ENCODE peak calls at places on chromosomes 3 and 15, in five cellular contexts. A is endothelial cell of umbilical vein; Q is OCI-LY7; U is MM.1S; J is activated CD8-positive, alpha-beta T cell treated with anti-CD3 and anti-CD28 coated beads for 36 hours. Z is an unnamed sample.

GRCh38 chr3:110944782-110945181 is 126.8 kb upstream of the NECTIN3 start:
- DNase-seq in Q (no peak), A (no peak), U (no peak), J (no peak), Z (no peak)

GRCh38 chr3:148178508-148178907 is 519.2 kb upstream of the AGTR1 start:
- DNase-seq in A (peak), U (no peak), J (no peak), Q (no peak), Z (no peak)

GRCh38 chr15:76200641-76201105 is 110.6 kb downstream of the ETFA start:
- DNase-seq in Q (no peak), J (no peak), U (no peak), A (no peak), Z (no peak)

GRCh38 chr3:53721187-53721946 is 124.9 kb downstream of the CHDH start:
- DNase-seq in Q (no peak), U (no peak), A (no peak), J (peak), Z (no peak)

GRCh38 chr15:95644476-95644875 is 686.0 kb upstream of the NR2F2 start:
- DNase-seq in A (no peak), Q (no peak), J (no peak), U (no peak), Z (no peak)

GRCh38 chr15:85380860-85381535 is 595 bp downstream of the AKAP13 start:
- DNase-seq in J (peak), U (peak), A (peak), Q (peak), Z (peak)

GRCh38 chr3:33071946-33072345 is 25.0 kb downstream of the GLB1 start:
- DNase-seq in A (no peak), Q (no peak), J (no peak), U (peak), Z (no peak)

GRCh38 chr3:109275702-109276293 is 40.5 kb downstream of the DPPA2 start:
- DNase-seq in U (peak), Q (no peak), J (peak), A (peak), Z (peak)

GRCh38 chr3:170941551-170941950 is 33.1 kb upstream of the EIF5A2 start:
- DNase-seq in U (no peak), A (peak), J (no peak), Q (no peak), Z (no peak)

GRCh38 chr3:126969586-126969985 is 13.3 kb upstream of the PLXNA1 start:
- DNase-seq in Q (no peak), U (no peak), J (no peak), A (no peak), Z (no peak)

GRCh38 chr3:138879541-138880380 is 45.0 kb upstream of the PIK3CB start:
- DNase-seq in Q (no peak), J (no peak), A (no peak), U (no peak), Z (no peak)

GRCh38 chr3:188090626-188091309 is 63.2 kb upstream of the LPP start:
- DNase-seq in A (no peak), U (peak), Q (no peak), J (no peak), Z (no peak)

GRCh38 chr3:137020888-137021287 is 63.1 kb downstream of the IL20RB start:
- DNase-seq in A (no peak), J (no peak), U (no peak), Q (no peak), Z (no peak)

GRCh38 chr3:64431717-64432116 is 206.5 kb upstream of the PRICKLE2 start:
- DNase-seq in U (no peak), A (no peak), J (no peak), Q (no peak), Z (no peak)

GRCh38 chr3:186990878-186991308 is 60.6 kb downstream of the ST6GAL1 start:
- DNase-seq in U (no peak), A (no peak), J (no peak), Q (no peak), Z (no peak)

GRCh38 chr3:121995190-121996137 is 26.6 kb downstream of the ILDR1 start:
- DNase-seq in Q (peak), U (peak), A (peak), J (peak), Z (peak)

GRCh38 chr15:94856267-94856854 is 625.0 kb downstream of the MCTP2 start:
- DNase-seq in A (no peak), U (no peak), Q (no peak), J (no peak), Z (no peak)

GRCh38 chr3:21638488-21638887 is 112.5 kb downstream of the ZNF385D start:
- DNase-seq in Q (no peak), J (no peak), U (no peak), A (no peak), Z (no peak)

GRCh38 chr15:79329186-79329611 is 18.3 kb downstream of the TMED3 start:
- DNase-seq in A (peak), J (no peak), Q (no peak), U (no peak), Z (no peak)

GRCh38 chr3:194443911-194444310 is 42.9 kb downstream of the ATP13A3 start:
- DNase-seq in A (no peak), J (no peak), U (no peak), Q (no peak), Z (no peak)

GRCh38 chr15:50135123-50135541 is 16.1 kb upstream of the ATP8B4 start:
- DNase-seq in J (peak), U (no peak), Q (no peak), A (no peak), Z (no peak)

GRCh38 chr15:67815036-67815592 is 10.2 kb upstream of the SKOR1 start:
- DNase-seq in Q (no peak), J (no peak), A (no peak), U (no peak), Z (no peak)

GRCh38 chr3:165404357-165405042 is 208.3 kb upstream of the SLITRK3 start:
- DNase-seq in J (no peak), U (no peak), Q (no peak), A (no peak), Z (no peak)

GRCh38 chr3:45482829-45483228 is 94.5 kb downstream of the LARS2 start:
- DNase-seq in U (no peak), A (no peak), Q (no peak), J (no peak), Z (no peak)

GRCh38 chr3:57179580-57180410 is 14.6 kb upstream of the IL17RD start:
- DNase-seq in Q (peak), U (peak), A (peak), J (no peak), Z (no peak)

GRCh38 chr3:149534671-149535394 is 60.3 kb downstream of the TM4SF4 start:
- DNase-seq in Q (no peak), J (no peak), U (no peak), A (no peak), Z (no peak)

GRCh38 chr3:138935864-138936762 is 10.8 kb downstream of the FOXL2 start:
- DNase-seq in J (peak), U (peak), A (peak), Q (peak), Z (peak)

GRCh38 chr3:136196064-136196400 is at the start of gene MSL2:
- DNase-seq in J (no peak), A (no peak), U (no peak), Q (no peak), Z (no peak)

GRCh38 chr3:128269796-128270195 is 116.5 kb downstream of the EEFSEC start:
- DNase-seq in Q (no peak), U (no peak), J (no peak), A (no peak), Z (no peak)

GRCh38 chr3:76760336-76760735 is 279.6 kb upstream of the ROBO2 start:
- DNase-seq in U (no peak), Q (no peak), A (no peak), J (no peak), Z (no peak)

GRCh38 chr15:65952425-65953053 is 83.2 kb downstream of the RAB11A start:
- DNase-seq in Q (peak), U (peak), A (peak), J (peak), Z (no peak)

GRCh38 chr3:142881445-142882224 is 7.2 kb downstream of the PCOLCE2 start:
- DNase-seq in A (no peak), J (no peak), Q (no peak), U (no peak), Z (no peak)

GRCh38 chr15:89905846-89906378 is 6.8 kb downstream of the ARPIN start:
- DNase-seq in Q (no peak), J (no peak), U (no peak), A (no peak), Z (no peak)

GRCh38 chr3:105791919-105792786 is 76.7 kb downstream of the CBLB start:
- DNase-seq in Q (no peak), J (no peak), A (no peak), U (no peak), Z (no peak)

GRCh38 chr3:33768578-33768977 is 29.9 kb upstream of the PDCD6IP start:
- DNase-seq in Q (no peak), J (no peak), A (no peak), U (no peak), Z (no peak)

GRCh38 chr15:57784081-57784488 is 77.6 kb downstream of the POLR2M start:
- DNase-seq in Q (no peak), A (peak), U (no peak), J (no peak), Z (no peak)

GRCh38 chr3:28348637-28349396 is at the start of the genes AZI2 and ZCWPW2:
- DNase-seq in J (peak), Q (peak), U (peak), A (peak), Z (peak)
- TF ChIP-seq CTCF in J (no peak), Q (peak), U (no peak), A (peak), Z (no peak)

GRCh38 chr15:27846722-27847420 is 252.2 kb downstream of the OCA2 start:
- DNase-seq in Q (no peak), J (no peak), A (no peak), U (no peak), Z (no peak)

GRCh38 chr15:27845535-27846369 is 253.4 kb downstream of the OCA2 start:
- DNase-seq in Q (no peak), U (no peak), J (no peak), A (no peak), Z (no peak)

GRCh38 chr15:27842526-27842925 is 256.6 kb downstream of the OCA2 start:
- DNase-seq in A (no peak), J (no peak), Q (no peak), U (no peak), Z (no peak)

GRCh38 chr15:27843146-27843545 is 256.0 kb downstream of the OCA2 start:
- DNase-seq in U (no peak), Q (no peak), A (no peak), J (no peak), Z (no peak)

GRCh38 chr15:27844018-27844666 is 255.0 kb downstream of the OCA2 start:
- DNase-seq in Q (no peak), U (no peak), A (no peak), J (no peak), Z (no peak)
- TF ChIP-seq CTCF in Q (no peak), U (no peak), A (no peak), J (no peak), Z (no peak)

DNA sequence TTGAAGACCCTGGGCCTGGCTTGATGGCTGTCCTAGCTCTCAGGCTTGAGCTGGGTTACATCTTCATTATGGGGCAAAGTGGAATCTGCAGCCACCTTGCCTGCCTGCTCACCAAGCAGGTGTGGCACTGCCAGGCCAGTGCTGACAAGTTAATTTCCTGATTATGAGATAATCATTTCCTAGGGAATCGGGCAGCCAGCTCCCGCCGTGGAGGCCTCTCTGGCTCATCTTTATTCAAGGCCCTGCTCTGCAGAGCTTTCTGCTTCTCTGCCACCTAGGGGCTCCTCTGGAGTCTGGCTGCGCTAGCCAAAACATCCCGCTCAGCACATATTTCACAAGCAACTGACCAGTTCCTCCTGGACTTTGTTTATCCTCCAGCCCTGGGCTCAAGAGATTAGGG is 9.9 kb downstream of the LOXL1 start:
- DNase-seq in A (no peak), U (no peak), J (no peak), Q (no peak), Z (no peak)
- TF ChIP-seq CTCF in A (peak), U (no peak), J (no peak), Q (no peak), Z (no peak)

DNA sequence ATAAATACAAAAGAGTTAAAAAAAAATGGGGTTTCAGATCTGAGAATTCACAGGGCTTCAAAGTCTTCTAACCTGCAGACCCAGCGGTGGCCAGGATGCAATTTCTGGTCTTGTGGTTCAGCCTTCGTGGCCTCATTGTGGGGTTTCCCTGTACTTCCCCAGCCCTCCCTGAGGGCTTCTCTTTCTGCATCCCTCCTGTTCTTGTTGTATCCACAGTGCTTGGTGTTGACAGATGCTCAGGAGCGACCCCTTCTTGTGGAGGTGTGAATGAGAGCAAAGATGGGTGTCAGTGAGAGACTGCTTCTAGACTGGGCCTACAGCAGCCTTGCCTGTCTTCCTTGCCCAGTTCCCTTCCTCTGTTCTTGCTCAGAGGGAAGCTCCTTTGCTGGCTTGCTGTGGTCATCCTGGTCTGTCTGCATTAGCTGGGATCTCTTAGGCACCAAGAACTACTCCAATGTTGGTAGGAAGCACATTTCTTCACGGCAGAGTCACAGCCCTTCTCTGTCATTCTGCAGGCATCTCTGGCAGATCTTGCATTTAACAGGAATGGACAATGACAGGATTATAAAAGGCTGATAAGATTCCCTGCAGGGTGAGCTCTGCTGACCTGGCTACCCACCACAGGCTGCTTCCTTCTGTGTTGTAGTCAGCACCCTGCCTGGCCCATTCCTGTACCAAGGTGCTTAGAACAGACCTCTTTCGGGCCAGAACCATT is 317.8 kb upstream of the C2CD4B start:
- DNase-seq in J (peak), A (no peak), Q (peak), U (peak), Z (no peak)
- TF ChIP-seq CTCF in J (no peak), A (no peak), Q (peak), U (no peak), Z (no peak)

GRCh38 chr3:72142028-72142427 is 357.1 kb upstream of the PROK2 start:
- DNase-seq in A (no peak), Q (no peak), J (no peak), U (no peak), Z (no peak)
- TF ChIP-seq CTCF in A (no peak), Q (no peak), J (no peak), U (no peak), Z (no peak)

DNA sequence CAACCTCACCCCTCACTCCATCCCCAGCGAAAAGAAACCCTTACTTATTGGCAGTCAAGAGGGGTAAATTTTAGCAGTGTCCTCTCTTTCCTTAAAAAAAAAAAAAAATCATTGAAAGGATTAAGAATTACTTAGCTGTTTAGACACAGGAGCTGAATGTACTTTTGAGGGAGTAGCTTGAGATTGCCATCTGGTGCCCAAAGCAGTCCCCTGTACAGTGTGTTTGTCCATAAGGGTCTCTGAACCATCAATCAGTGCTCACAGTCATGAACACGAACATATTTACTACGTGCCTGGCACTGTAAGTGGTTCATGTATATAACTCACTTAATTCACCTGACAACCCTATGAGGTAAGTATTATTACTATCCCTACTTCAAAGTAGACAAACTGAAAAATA is 463.5 kb downstream of the RAP2B start:
- DNase-seq in Q (peak), A (peak), J (no peak), U (no peak), Z (no peak)
- TF ChIP-seq CTCF in Q (peak), A (peak), J (no peak), U (peak), Z (no peak)